ENCODE peak calls at places on chromosome 14, in five cellular contexts. One of them, this sample, is unnamed.

GRCh38 chr14:89241265-89241664 is 175.8 kb downstream of the FOXN3 start:
- DNase-seq in tibial nerve: no peak
- DNase-seq in IMR-90: no peak
- DNase-seq in heart left ventricle: no peak
- DNase-seq in A549: no peak
- DNase-seq in this sample: no peak

GRCh38 chr14:101499513-101499912 is 61.8 kb upstream of the DIO3 start:
- DNase-seq in tibial nerve: no peak
- DNase-seq in IMR-90: no peak
- DNase-seq in heart left ventricle: no peak
- DNase-seq in A549: no peak
- DNase-seq in this sample: peak; percentile 61

GRCh38 chr14:105864651-105865265 is 338.4 kb downstream of the TMEM121 start:
- DNase-seq in tibial nerve: no peak
- DNase-seq in IMR-90: no peak
- DNase-seq in heart left ventricle: peak; percentile 24
- DNase-seq in A549: no peak
- DNase-seq in this sample: peak; percentile 81

GRCh38 chr14:91369628-91370445 is 47.8 kb downstream of the CCDC88C start:
- DNase-seq in tibial nerve: no peak
- DNase-seq in IMR-90: no peak
- DNase-seq in heart left ventricle: no peak
- DNase-seq in A549: no peak
- DNase-seq in this sample: peak; percentile 52

GRCh38 chr14:105888151-105888550 is 361.8 kb downstream of the TMEM121 start:
- DNase-seq in tibial nerve: no peak
- DNase-seq in IMR-90: no peak
- DNase-seq in heart left ventricle: no peak
- DNase-seq in A549: no peak
- DNase-seq in this sample: no peak

GRCh38 chr14:65850429-65851145 is 438.1 kb downstream of the FUT8 start:
- DNase-seq in tibial nerve: no peak
- DNase-seq in IMR-90: no peak
- DNase-seq in heart left ventricle: no peak
- DNase-seq in A549: no peak
- DNase-seq in this sample: peak; percentile 71

GRCh38 chr14:36647827-36648753 is 13.6 kb upstream of the PAX9 start:
- DNase-seq in tibial nerve: no peak
- DNase-seq in IMR-90: peak; percentile 30
- DNase-seq in heart left ventricle: peak; percentile 25
- DNase-seq in A549: peak; percentile 69
- DNase-seq in this sample: no peak

GRCh38 chr14:54652188-54652889 is 85.4 kb downstream of the SAMD4A start:
- DNase-seq in tibial nerve: peak; percentile 85
- DNase-seq in IMR-90: peak; percentile 100
- DNase-seq in heart left ventricle: peak; percentile 90
- DNase-seq in A549: peak; percentile 94
- DNase-seq in this sample: peak; percentile 96

GRCh38 chr14:99737956-99738667 is 54.0 kb downstream of the CYP46A1 start:
- DNase-seq in tibial nerve: no peak
- DNase-seq in IMR-90: no peak
- DNase-seq in heart left ventricle: no peak
- DNase-seq in A549: no peak
- DNase-seq in this sample: no peak

GRCh38 chr14:102775855-102776760 is 1.1 kb upstream of the TRAF3 start:
- DNase-seq in tibial nerve: no peak
- DNase-seq in IMR-90: peak; percentile 80
- DNase-seq in heart left ventricle: no peak
- DNase-seq in A549: peak; percentile 75
- DNase-seq in this sample: no peak
- TF ChIP-seq POLR2A in tibial nerve: no peak
- TF ChIP-seq POLR2A in IMR-90: peak; percentile 51
- TF ChIP-seq POLR2A in heart left ventricle: no peak
- TF ChIP-seq POLR2A in A549: no peak
- TF ChIP-seq POLR2A in this sample: no peak

DNA sequence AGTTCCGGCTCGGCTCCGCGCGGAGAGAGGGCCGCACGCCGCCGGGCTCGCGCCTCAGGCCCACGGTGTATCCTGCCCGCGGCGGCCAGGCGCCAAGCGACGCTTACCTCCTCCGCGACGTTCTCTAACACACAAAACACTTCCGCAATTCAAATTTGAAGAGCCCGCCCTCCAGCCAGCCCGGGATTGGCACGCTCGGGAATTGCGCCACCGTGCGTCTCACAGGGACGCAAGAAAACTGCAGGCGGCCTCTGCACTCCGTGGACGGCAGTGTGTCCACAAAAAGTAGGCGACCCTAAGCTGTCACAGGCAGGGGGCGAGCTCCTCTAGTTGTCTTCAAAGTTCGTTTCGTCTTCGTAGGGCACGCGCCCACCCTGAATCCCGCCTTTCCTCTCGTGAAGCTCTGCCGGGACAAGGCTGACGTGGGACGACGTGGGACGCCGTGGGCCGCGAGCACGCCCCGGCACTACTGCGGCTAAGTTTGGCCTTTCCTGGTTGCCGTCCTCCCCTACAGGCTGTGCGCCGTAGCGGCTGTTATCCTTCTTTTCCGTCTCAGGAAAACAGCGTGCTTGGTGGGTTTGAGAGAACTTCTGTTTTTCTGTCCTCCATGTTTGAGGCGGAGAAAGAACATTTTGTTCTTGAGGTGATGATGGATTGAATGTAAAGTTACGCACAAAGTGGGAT is at the start of gene MIS18BP1:
- DNase-seq in tibial nerve: peak; percentile 92
- DNase-seq in IMR-90: peak; percentile 95
- DNase-seq in heart left ventricle: peak; percentile 97
- DNase-seq in A549: peak; percentile 98
- DNase-seq in this sample: peak; percentile 95
- TF ChIP-seq POLR2A in tibial nerve: peak; percentile 46
- TF ChIP-seq POLR2A in IMR-90: peak; percentile 36
- TF ChIP-seq POLR2A in heart left ventricle: peak; percentile 34
- TF ChIP-seq POLR2A in A549: peak; percentile 51
- TF ChIP-seq POLR2A in this sample: no peak

GRCh38 chr14:35083530-35084150 is 37.6 kb downstream of the FAM177A1 start:
- DNase-seq in tibial nerve: no peak
- DNase-seq in IMR-90: no peak
- DNase-seq in heart left ventricle: no peak
- DNase-seq in A549: no peak
- DNase-seq in this sample: no peak

GRCh38 chr14:35085441-35085840 is 36.3 kb downstream of the PPP2R3C start:
- DNase-seq in tibial nerve: no peak
- DNase-seq in IMR-90: no peak
- DNase-seq in heart left ventricle: no peak
- DNase-seq in A549: no peak
- DNase-seq in this sample: no peak

GRCh38 chr14:35078082-35078481 is 32.0 kb downstream of the FAM177A1 start:
- DNase-seq in tibial nerve: no peak
- DNase-seq in IMR-90: no peak
- DNase-seq in heart left ventricle: no peak
- DNase-seq in A549: no peak
- DNase-seq in this sample: no peak

GRCh38 chr14:35079742-35080141 is 33.7 kb downstream of the FAM177A1 start:
- DNase-seq in tibial nerve: no peak
- DNase-seq in IMR-90: no peak
- DNase-seq in heart left ventricle: no peak
- DNase-seq in A549: no peak
- DNase-seq in this sample: no peak
- TF ChIP-seq POLR2A in tibial nerve: no peak
- TF ChIP-seq POLR2A in IMR-90: no peak
- TF ChIP-seq POLR2A in heart left ventricle: no peak
- TF ChIP-seq POLR2A in A549: no peak
- TF ChIP-seq POLR2A in this sample: no peak

DNA sequence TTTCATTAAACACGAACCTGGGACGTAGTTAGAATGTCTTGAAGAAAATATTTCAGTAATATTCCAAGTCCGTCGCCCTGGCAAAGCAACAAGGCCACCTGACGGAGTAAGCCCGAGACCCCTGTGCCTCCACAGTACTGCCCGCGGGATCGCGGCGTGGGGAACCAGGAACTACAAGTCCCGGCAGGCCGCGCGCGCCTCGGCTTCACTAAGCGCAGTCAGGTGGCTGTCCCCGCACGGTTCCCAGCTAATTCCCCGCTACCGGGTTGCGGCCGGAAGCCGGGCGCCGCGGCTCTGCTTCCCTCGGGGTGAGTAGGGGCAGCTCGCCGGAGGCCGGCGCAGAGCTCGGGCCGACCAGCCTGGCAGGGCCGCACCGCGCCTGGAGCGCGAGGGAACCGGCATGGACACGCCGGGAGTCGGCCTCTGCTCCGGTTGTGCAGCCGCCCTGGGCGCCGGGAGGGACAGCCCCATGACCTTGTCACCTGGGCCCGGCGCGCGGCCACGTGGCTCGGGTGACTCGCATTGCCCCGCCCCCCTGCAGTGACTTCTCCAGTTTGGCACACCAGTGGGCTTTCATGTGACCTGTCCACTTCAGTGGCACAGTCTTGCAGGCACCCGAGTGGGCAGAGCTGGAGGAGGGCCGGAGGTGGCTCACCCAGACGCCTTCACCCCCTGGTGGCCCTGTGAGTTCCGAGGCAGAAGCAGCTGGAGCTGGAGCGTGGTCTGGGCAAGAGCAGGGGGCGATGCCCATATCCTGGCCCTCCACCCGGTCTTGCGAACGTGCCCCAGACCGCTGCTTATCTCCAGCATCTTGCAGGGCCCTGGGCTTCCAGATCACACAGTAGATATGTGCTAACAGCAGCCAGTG is at the start of gene ADCK1:
- DNase-seq in tibial nerve: peak; percentile 80
- DNase-seq in IMR-90: peak; percentile 68
- DNase-seq in heart left ventricle: peak; percentile 94
- DNase-seq in A549: peak; percentile 88
- DNase-seq in this sample: peak; percentile 85
- TF ChIP-seq POLR2A in tibial nerve: peak; percentile 40
- TF ChIP-seq POLR2A in IMR-90: no peak
- TF ChIP-seq POLR2A in heart left ventricle: peak; percentile 78
- TF ChIP-seq POLR2A in A549: peak; percentile 75
- TF ChIP-seq POLR2A in this sample: no peak

DNA sequence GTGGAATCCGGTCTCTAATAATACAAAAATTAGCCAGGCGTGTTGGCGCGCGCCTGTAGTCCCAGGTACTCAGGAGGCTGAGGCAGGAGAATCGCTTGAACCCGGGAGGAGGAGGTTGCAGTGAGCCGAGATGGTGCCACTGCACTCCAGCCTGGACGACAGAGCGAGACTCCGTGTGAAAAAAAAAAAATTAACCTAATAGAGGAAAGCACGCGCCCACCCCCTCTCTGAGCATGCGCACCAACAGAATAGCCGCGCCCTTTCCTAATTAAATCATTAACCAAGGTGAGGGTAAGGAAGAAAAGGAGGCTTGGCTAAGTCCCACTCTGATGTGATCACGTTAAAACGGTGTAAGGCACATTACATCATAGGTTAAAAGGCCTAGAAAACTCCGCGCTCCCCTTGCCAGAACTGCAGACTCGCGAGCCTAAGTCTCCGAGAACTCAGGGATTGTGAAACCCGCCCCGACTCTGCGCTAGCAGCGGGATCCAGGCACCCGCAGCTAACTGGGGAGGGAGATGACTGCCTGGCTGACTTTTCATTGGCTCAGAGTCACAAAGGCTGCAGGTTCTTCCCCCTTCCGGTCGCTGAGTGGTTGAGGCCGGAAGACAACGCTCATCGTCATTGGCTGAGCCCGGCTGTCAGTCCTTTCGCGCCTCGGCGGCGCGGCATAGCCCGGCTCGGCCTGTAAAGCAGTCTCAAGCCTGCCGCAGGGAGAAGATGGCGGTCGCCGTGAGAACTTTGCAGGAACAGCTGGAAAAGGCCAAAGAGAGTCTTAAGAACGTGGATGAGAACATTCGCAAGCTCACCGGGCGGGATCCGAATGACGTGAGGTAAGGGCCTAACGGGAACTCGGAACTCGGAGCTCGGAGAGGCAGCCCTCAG is at the start of gene PNN:
- DNase-seq in tibial nerve: peak; percentile 93
- DNase-seq in IMR-90: peak; percentile 100
- DNase-seq in heart left ventricle: peak; percentile 99
- DNase-seq in A549: peak; percentile 100
- DNase-seq in this sample: peak; percentile 98
- TF ChIP-seq POLR2A in tibial nerve: peak; percentile 92
- TF ChIP-seq POLR2A in IMR-90: peak; percentile 97
- TF ChIP-seq POLR2A in heart left ventricle: peak; percentile 93
- TF ChIP-seq POLR2A in A549: peak; percentile 65
- TF ChIP-seq POLR2A in this sample: peak; percentile 65

GRCh38 chr14:24137529-24138395 is 1.8 kb downstream of the PSME1 start:
- DNase-seq in tibial nerve: no peak
- DNase-seq in IMR-90: no peak
- DNase-seq in heart left ventricle: no peak
- DNase-seq in A549: no peak
- DNase-seq in this sample: no peak

GRCh38 chr14:24136684-24137528 is 912 bp downstream of the PSME1 start:
- DNase-seq in tibial nerve: no peak
- DNase-seq in IMR-90: no peak
- DNase-seq in heart left ventricle: no peak
- DNase-seq in A549: no peak
- DNase-seq in this sample: peak; percentile 85

GRCh38 chr14:24135584-24135833 is 485 bp upstream of the PSME1 start:
- DNase-seq in tibial nerve: no peak
- DNase-seq in IMR-90: no peak
- DNase-seq in heart left ventricle: no peak
- DNase-seq in A549: no peak
- DNase-seq in this sample: no peak

GRCh38 chr14:24133730-24134129 is 2.3 kb upstream of the PSME1 start:
- DNase-seq in tibial nerve: no peak
- DNase-seq in IMR-90: no peak
- DNase-seq in heart left ventricle: no peak
- DNase-seq in A549: no peak
- DNase-seq in this sample: no peak

DNA sequence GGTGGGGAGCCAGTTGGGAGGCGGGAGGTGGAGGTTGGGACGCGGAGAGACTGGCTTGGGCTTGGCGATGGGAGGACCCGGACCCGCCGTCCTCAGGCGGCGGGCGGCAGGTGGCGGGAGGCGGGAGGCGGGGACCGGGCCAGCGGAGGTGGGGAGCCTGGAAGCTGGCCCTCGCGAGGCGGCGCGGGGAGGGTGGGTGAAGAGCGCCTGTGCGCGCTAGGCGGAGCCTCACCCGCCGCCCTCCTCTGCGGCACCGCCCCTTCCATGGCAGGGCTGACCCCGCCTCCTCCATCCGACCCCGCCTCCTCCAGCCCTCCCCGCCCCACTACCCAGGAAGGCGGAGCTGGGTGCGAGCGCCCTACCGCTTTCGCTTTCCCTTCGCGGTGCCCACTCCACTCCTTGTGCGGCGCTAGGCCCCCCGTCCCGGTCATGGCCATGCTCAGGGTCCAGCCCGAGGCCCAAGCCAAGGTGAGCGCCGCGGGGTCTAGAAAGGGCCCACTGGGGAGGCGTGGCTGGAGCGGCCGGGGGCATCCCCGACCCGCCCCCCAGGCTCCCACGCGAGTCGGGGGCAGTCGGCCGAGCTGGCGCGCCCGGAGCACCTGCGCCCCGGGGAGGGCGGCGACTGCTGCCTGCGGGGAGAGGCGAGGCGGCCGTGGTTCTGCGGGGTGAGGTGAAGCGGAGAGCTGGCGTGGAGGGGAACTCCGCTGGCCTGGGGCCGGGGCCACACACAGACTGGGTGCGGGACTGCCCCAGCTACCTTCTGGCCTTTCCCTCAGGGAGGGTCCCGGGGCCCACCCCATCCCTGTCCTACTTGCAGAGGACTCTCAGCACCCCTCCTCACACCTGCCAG is at the start of gene PSME1:
- DNase-seq in tibial nerve: peak; percentile 88
- DNase-seq in IMR-90: peak; percentile 82
- DNase-seq in heart left ventricle: peak; percentile 95
- DNase-seq in A549: peak; percentile 86
- DNase-seq in this sample: peak; percentile 87
- TF ChIP-seq POLR2A in tibial nerve: peak; percentile 73
- TF ChIP-seq POLR2A in IMR-90: no peak
- TF ChIP-seq POLR2A in heart left ventricle: peak; percentile 79
- TF ChIP-seq POLR2A in A549: peak; percentile 41
- TF ChIP-seq POLR2A in this sample: no peak

This sample was measured in lower leg skin.